ENCODE peak calls at places on chromosomes 5 and 9, in ten cellular contexts. Y, W, O, Z, J, U, D, S, V and N are unnamed samples.

GRCh38 chr9:80797427-80797825 is 891.9 kb downstream of the TLE1 start:
- DNase-seq in U (no peak), Y (no peak), S (no peak), J (no peak), D (no peak), Z (no peak), W (no peak), V (no peak), O (no peak), N (no peak)

GRCh38 chr5:34054330-34054729 is 11.3 kb upstream of the C1QTNF3 start:
- DNase-seq in V (no peak), O (no peak), Y (no peak), D (no peak), J (no peak), S (no peak), W (no peak), U (no peak), Z (no peak), N (no peak)

GRCh38 chr5:146722361-146722779 is 156.2 kb downstream of the PPP2R2B start:
- DNase-seq in U (no peak), S (no peak), D (no peak), O (no peak), W (no peak), Y (no peak), V (peak; percentile 84), J (no peak), Z (no peak), N (peak; percentile 21)

GRCh38 chr5:92998456-92998855 is 582.6 kb downstream of the NR2F1-AS1 start:
- DNase-seq in O (no peak), Y (no peak), S (no peak), W (no peak), Z (no peak), V (peak; percentile 31), J (no peak), D (no peak), U (no peak), N (no peak)

GRCh38 chr5:145493435-145493834 is 341.7 kb downstream of the PRELID2 start:
- DNase-seq in Y (no peak), W (no peak), O (no peak), U (no peak), S (no peak), Z (no peak), J (no peak), V (no peak), D (no peak), N (no peak)

GRCh38 chr5:110086658-110087388 is 397.1 kb downstream of the MAN2A1 start:
- DNase-seq in O (peak; percentile 64), V (peak; percentile 81), S (no peak), J (peak; percentile 60), W (peak; percentile 62), U (no peak), D (peak; percentile 1), Y (peak; percentile 89), Z (no peak), N (peak; percentile 100)

GRCh38 chr9:125169889-125170288 is 19.7 kb downstream of the PPP6C start:
- DNase-seq in U (no peak), J (no peak), S (no peak), Y (no peak), Z (no peak), D (no peak), V (peak; percentile 28), O (no peak), W (no peak), N (no peak)

GRCh38 chr5:180441577-180441976 is 52.6 kb upstream of the CNOT6 start:
- DNase-seq in S (no peak), W (peak; percentile 44), O (no peak), V (peak; percentile 17), U (no peak), D (no peak), Z (no peak), J (no peak), Y (no peak), N (peak; percentile 63)

GRCh38 chr5:14071433-14071832 is 71.7 kb upstream of the TRIO start:
- DNase-seq in O (no peak), Z (no peak), W (peak; percentile 16), J (no peak), Y (no peak), U (no peak), V (peak; percentile 17), S (no peak), D (no peak), N (no peak)

GRCh38 chr5:84779206-84779605 is 394.5 kb upstream of the EDIL3 start:
- DNase-seq in S (no peak), D (no peak), Y (no peak), J (no peak), Z (no peak), V (peak; percentile 72), W (no peak), O (no peak), U (no peak), N (no peak)

GRCh38 chr9:3014164-3014563 is 170.3 kb upstream of the PUM3 start:
- DNase-seq in D (no peak), V (no peak), J (no peak), S (no peak), Y (no peak), U (no peak), W (no peak), O (no peak), Z (no peak), N (no peak)

GRCh38 chr9:38639577-38639940 is 19.2 kb upstream of the ANKRD18A start:
- DNase-seq in O (no peak), U (no peak), Z (no peak), V (no peak), W (no peak), D (no peak), Y (no peak), J (no peak), S (no peak), N (no peak)

GRCh38 chr5:10227396-10227795 is 22.3 kb downstream of the ATPSCKMT start:
- DNase-seq in U (no peak), W (no peak), D (no peak), J (no peak), Z (no peak), Y (no peak), V (peak; percentile 11), O (no peak), S (no peak), N (peak; percentile 77)

GRCh38 chr5:44952376-44952775 is 143.6 kb downstream of the MRPS30 start:
- DNase-seq in S (peak; percentile 29), U (no peak), Y (peak; percentile 5), J (no peak), W (peak; percentile 26), Z (no peak), D (no peak), V (peak; percentile 35), O (no peak), N (peak; percentile 42)

GRCh38 chr5:164277720-164278119 is 772.3 kb downstream of the MAT2B start:
- DNase-seq in Y (no peak), S (peak; percentile 8), Z (no peak), V (peak; percentile 69), D (no peak), J (no peak), W (peak; percentile 27), O (no peak), U (no peak), N (peak; percentile 17)

GRCh38 chr5:141777130-141777529 is 95.1 kb upstream of the ARAP3 start:
- DNase-seq in V (no peak), U (no peak), O (no peak), Z (no peak), D (no peak), S (no peak), J (no peak), W (no peak), Y (no peak), N (no peak)

GRCh38 chr5:141960018-141960417 is 2.0 kb upstream of the PCDH12 start:
- DNase-seq in U (peak; percentile 56), O (peak; percentile 62), Y (peak; percentile 48), Z (no peak), V (no peak), J (peak; percentile 60), D (no peak), S (no peak), W (no peak), N (no peak)

GRCh38 chr5:54624671-54625583 is 107.4 kb downstream of the SNX18 start:
- DNase-seq in J (no peak), V (peak; percentile 72), S (no peak), W (no peak), Z (no peak), O (no peak), U (no peak), Y (no peak), D (no peak), N (peak; percentile 64)